ENCODE peak calls at places on chromosomes 7 and 10, in five cellular contexts. One of them, this sample, is unnamed.

GRCh38 chr7:7228967-7229366 is 46.6 kb downstream of the C1GALT1 start:
- DNase-seq in activated effector memory CD4-positive, alpha-beta T cell treated with anti-CD3 and anti-CD28 coated beads, Interleukin-2, amount 50 U/mL, for 16 hours: no peak
- DNase-seq in occipital lobe: peak
- DNase-seq in hepatic stellate cell: no peak
- DNase-seq in hypothalamus: peak
- DNase-seq in this sample: peak

GRCh38 chr7:84196007-84196551 is 1.5 kb upstream of the SEMA3A start:
- DNase-seq in activated effector memory CD4-positive, alpha-beta T cell treated with anti-CD3 and anti-CD28 coated beads, Interleukin-2, amount 50 U/mL, for 16 hours: no peak
- DNase-seq in occipital lobe: peak
- DNase-seq in hepatic stellate cell: no peak
- DNase-seq in hypothalamus: no peak
- DNase-seq in this sample: no peak

GRCh38 chr10:21626457-21627161 is 92.6 kb downstream of the MLLT10 start:
- DNase-seq in activated effector memory CD4-positive, alpha-beta T cell treated with anti-CD3 and anti-CD28 coated beads, Interleukin-2, amount 50 U/mL, for 16 hours: no peak
- DNase-seq in occipital lobe: no peak
- DNase-seq in hepatic stellate cell: no peak
- DNase-seq in hypothalamus: no peak
- DNase-seq in this sample: no peak

GRCh38 chr7:94008537-94008936 is 4.4 kb upstream of the BET1 start:
- DNase-seq in activated effector memory CD4-positive, alpha-beta T cell treated with anti-CD3 and anti-CD28 coated beads, Interleukin-2, amount 50 U/mL, for 16 hours: no peak
- DNase-seq in occipital lobe: no peak
- DNase-seq in hepatic stellate cell: no peak
- DNase-seq in hypothalamus: no peak
- DNase-seq in this sample: no peak

GRCh38 chr10:97468162-97468561 is 22.2 kb downstream of the ZDHHC16 start:
- DNase-seq in activated effector memory CD4-positive, alpha-beta T cell treated with anti-CD3 and anti-CD28 coated beads, Interleukin-2, amount 50 U/mL, for 16 hours: peak
- DNase-seq in occipital lobe: no peak
- DNase-seq in hepatic stellate cell: no peak
- DNase-seq in hypothalamus: no peak
- DNase-seq in this sample: no peak

GRCh38 chr7:10360050-10360449 is 613.6 kb upstream of the PHF14 start:
- DNase-seq in activated effector memory CD4-positive, alpha-beta T cell treated with anti-CD3 and anti-CD28 coated beads, Interleukin-2, amount 50 U/mL, for 16 hours: no peak
- DNase-seq in occipital lobe: no peak
- DNase-seq in hepatic stellate cell: no peak
- DNase-seq in hypothalamus: no peak
- DNase-seq in this sample: no peak

GRCh38 chr10:131077031-131077430 is 234.5 kb downstream of the TCERG1L start:
- DNase-seq in activated effector memory CD4-positive, alpha-beta T cell treated with anti-CD3 and anti-CD28 coated beads, Interleukin-2, amount 50 U/mL, for 16 hours: no peak
- DNase-seq in occipital lobe: no peak
- DNase-seq in hepatic stellate cell: no peak
- DNase-seq in hypothalamus: no peak
- DNase-seq in this sample: no peak

GRCh38 chr10:86693721-86694369 is 25.5 kb downstream of the LDB3 start:
- DNase-seq in activated effector memory CD4-positive, alpha-beta T cell treated with anti-CD3 and anti-CD28 coated beads, Interleukin-2, amount 50 U/mL, for 16 hours: peak
- DNase-seq in occipital lobe: no peak
- DNase-seq in hepatic stellate cell: peak
- DNase-seq in hypothalamus: peak
- DNase-seq in this sample: no peak

GRCh38 chr10:21964983-21965665 is 38.4 kb downstream of the DNAJC1 start:
- DNase-seq in activated effector memory CD4-positive, alpha-beta T cell treated with anti-CD3 and anti-CD28 coated beads, Interleukin-2, amount 50 U/mL, for 16 hours: no peak
- DNase-seq in occipital lobe: no peak
- DNase-seq in hepatic stellate cell: no peak
- DNase-seq in hypothalamus: no peak
- DNase-seq in this sample: no peak

GRCh38 chr7:70098905-70099672 is 500.8 kb downstream of the AUTS2 start:
- DNase-seq in activated effector memory CD4-positive, alpha-beta T cell treated with anti-CD3 and anti-CD28 coated beads, Interleukin-2, amount 50 U/mL, for 16 hours: no peak
- DNase-seq in occipital lobe: no peak
- DNase-seq in hepatic stellate cell: no peak
- DNase-seq in hypothalamus: no peak
- DNase-seq in this sample: no peak

GRCh38 chr7:47370461-47371042 is 211.4 kb downstream of the TNS3 start:
- DNase-seq in activated effector memory CD4-positive, alpha-beta T cell treated with anti-CD3 and anti-CD28 coated beads, Interleukin-2, amount 50 U/mL, for 16 hours: no peak
- DNase-seq in occipital lobe: no peak
- DNase-seq in hepatic stellate cell: no peak
- DNase-seq in hypothalamus: no peak
- DNase-seq in this sample: no peak

GRCh38 chr7:19899517-19899916 is 126.1 kb upstream of the TMEM196 start:
- DNase-seq in activated effector memory CD4-positive, alpha-beta T cell treated with anti-CD3 and anti-CD28 coated beads, Interleukin-2, amount 50 U/mL, for 16 hours: no peak
- DNase-seq in occipital lobe: no peak
- DNase-seq in hepatic stellate cell: no peak
- DNase-seq in hypothalamus: no peak
- DNase-seq in this sample: no peak

GRCh38 chr7:133054167-133054840 is 27.6 kb downstream of the CHCHD3 start:
- DNase-seq in activated effector memory CD4-positive, alpha-beta T cell treated with anti-CD3 and anti-CD28 coated beads, Interleukin-2, amount 50 U/mL, for 16 hours: no peak
- DNase-seq in occipital lobe: no peak
- DNase-seq in hepatic stellate cell: peak
- DNase-seq in hypothalamus: no peak
- DNase-seq in this sample: no peak

GRCh38 chr7:116305485-116306408 is 95.4 kb downstream of the TES start:
- DNase-seq in activated effector memory CD4-positive, alpha-beta T cell treated with anti-CD3 and anti-CD28 coated beads, Interleukin-2, amount 50 U/mL, for 16 hours: no peak
- DNase-seq in occipital lobe: no peak
- DNase-seq in hepatic stellate cell: no peak
- DNase-seq in hypothalamus: no peak
- DNase-seq in this sample: no peak

GRCh38 chr10:72509951-72510350 is 115.9 kb downstream of the MICU1 start:
- DNase-seq in activated effector memory CD4-positive, alpha-beta T cell treated with anti-CD3 and anti-CD28 coated beads, Interleukin-2, amount 50 U/mL, for 16 hours: no peak
- DNase-seq in occipital lobe: no peak
- DNase-seq in hepatic stellate cell: no peak
- DNase-seq in hypothalamus: no peak
- DNase-seq in this sample: no peak

GRCh38 chr7:129949292-129950133 is 3.2 kb downstream of the UBE2H start:
- DNase-seq in activated effector memory CD4-positive, alpha-beta T cell treated with anti-CD3 and anti-CD28 coated beads, Interleukin-2, amount 50 U/mL, for 16 hours: peak
- DNase-seq in occipital lobe: no peak
- DNase-seq in hepatic stellate cell: peak
- DNase-seq in hypothalamus: no peak
- DNase-seq in this sample: peak

GRCh38 chr7:130669051-130669700 is 628 bp upstream of the COPG2 start:
- DNase-seq in activated effector memory CD4-positive, alpha-beta T cell treated with anti-CD3 and anti-CD28 coated beads, Interleukin-2, amount 50 U/mL, for 16 hours: no peak
- DNase-seq in occipital lobe: no peak
- DNase-seq in hepatic stellate cell: no peak
- DNase-seq in hypothalamus: peak
- DNase-seq in this sample: no peak

GRCh38 chr7:1197997-1198632 is 34.6 kb upstream of the UNCX start:
- DNase-seq in activated effector memory CD4-positive, alpha-beta T cell treated with anti-CD3 and anti-CD28 coated beads, Interleukin-2, amount 50 U/mL, for 16 hours: no peak
- DNase-seq in occipital lobe: no peak
- DNase-seq in hepatic stellate cell: peak
- DNase-seq in hypothalamus: no peak
- DNase-seq in this sample: no peak

GRCh38 chr10:35640951-35641429 is 1.1 kb downstream of the FZD8 start:
- DNase-seq in activated effector memory CD4-positive, alpha-beta T cell treated with anti-CD3 and anti-CD28 coated beads, Interleukin-2, amount 50 U/mL, for 16 hours: peak
- DNase-seq in occipital lobe: peak
- DNase-seq in hepatic stellate cell: peak
- DNase-seq in hypothalamus: no peak
- DNase-seq in this sample: no peak

GRCh38 chr10:62050941-62051433 is 149.5 kb downstream of the ARID5B start:
- DNase-seq in activated effector memory CD4-positive, alpha-beta T cell treated with anti-CD3 and anti-CD28 coated beads, Interleukin-2, amount 50 U/mL, for 16 hours: peak
- DNase-seq in occipital lobe: peak
- DNase-seq in hepatic stellate cell: peak
- DNase-seq in hypothalamus: no peak
- DNase-seq in this sample: peak

GRCh38 chr7:70446448-70447143 is 685.3 kb upstream of the GALNT17 start:
- DNase-seq in activated effector memory CD4-positive, alpha-beta T cell treated with anti-CD3 and anti-CD28 coated beads, Interleukin-2, amount 50 U/mL, for 16 hours: no peak
- DNase-seq in occipital lobe: peak
- DNase-seq in hepatic stellate cell: no peak
- DNase-seq in hypothalamus: no peak
- DNase-seq in this sample: no peak

GRCh38 chr10:28431139-28431538 is 101.8 kb upstream of the WAC start:
- DNase-seq in activated effector memory CD4-positive, alpha-beta T cell treated with anti-CD3 and anti-CD28 coated beads, Interleukin-2, amount 50 U/mL, for 16 hours: no peak
- DNase-seq in occipital lobe: no peak
- DNase-seq in hepatic stellate cell: no peak
- DNase-seq in hypothalamus: no peak
- DNase-seq in this sample: no peak

GRCh38 chr10:119608316-119609155 is 11.8 kb upstream of the TIAL1 start:
- DNase-seq in activated effector memory CD4-positive, alpha-beta T cell treated with anti-CD3 and anti-CD28 coated beads, Interleukin-2, amount 50 U/mL, for 16 hours: peak
- DNase-seq in occipital lobe: peak
- DNase-seq in hepatic stellate cell: peak
- DNase-seq in hypothalamus: peak
- DNase-seq in this sample: peak

GRCh38 chr7:122682805-122683204 is 16.1 kb downstream of the RNF133 start:
- DNase-seq in activated effector memory CD4-positive, alpha-beta T cell treated with anti-CD3 and anti-CD28 coated beads, Interleukin-2, amount 50 U/mL, for 16 hours: no peak
- DNase-seq in occipital lobe: no peak
- DNase-seq in hepatic stellate cell: no peak
- DNase-seq in hypothalamus: no peak
- DNase-seq in this sample: no peak

GRCh38 chr7:98771519-98772241 is 98.1 kb downstream of the TMEM130 start:
- DNase-seq in activated effector memory CD4-positive, alpha-beta T cell treated with anti-CD3 and anti-CD28 coated beads, Interleukin-2, amount 50 U/mL, for 16 hours: no peak
- DNase-seq in occipital lobe: peak
- DNase-seq in hepatic stellate cell: peak
- DNase-seq in hypothalamus: no peak
- DNase-seq in this sample: no peak

GRCh38 chr10:29736325-29737208 is 101.8 kb upstream of the SVIL start:
- DNase-seq in activated effector memory CD4-positive, alpha-beta T cell treated with anti-CD3 and anti-CD28 coated beads, Interleukin-2, amount 50 U/mL, for 16 hours: peak
- DNase-seq in occipital lobe: no peak
- DNase-seq in hepatic stellate cell: peak
- DNase-seq in hypothalamus: no peak
- DNase-seq in this sample: no peak

GRCh38 chr7:21526007-21526406 is 16.8 kb upstream of the DNAH11 start:
- DNase-seq in activated effector memory CD4-positive, alpha-beta T cell treated with anti-CD3 and anti-CD28 coated beads, Interleukin-2, amount 50 U/mL, for 16 hours: no peak
- DNase-seq in occipital lobe: no peak
- DNase-seq in hepatic stellate cell: no peak
- DNase-seq in hypothalamus: no peak
- DNase-seq in this sample: no peak

GRCh38 chr7:50591098-50591479 is 25.9 kb upstream of the DDC start:
- DNase-seq in activated effector memory CD4-positive, alpha-beta T cell treated with anti-CD3 and anti-CD28 coated beads, Interleukin-2, amount 50 U/mL, for 16 hours: no peak
- DNase-seq in occipital lobe: no peak
- DNase-seq in hepatic stellate cell: no peak
- DNase-seq in hypothalamus: no peak
- DNase-seq in this sample: no peak

GRCh38 chr10:120997313-120998102 is 146.3 kb downstream of the WDR11 start:
- DNase-seq in activated effector memory CD4-positive, alpha-beta T cell treated with anti-CD3 and anti-CD28 coated beads, Interleukin-2, amount 50 U/mL, for 16 hours: no peak
- DNase-seq in occipital lobe: no peak
- DNase-seq in hepatic stellate cell: no peak
- DNase-seq in hypothalamus: no peak
- DNase-seq in this sample: no peak